ENCODE peak calls at places on chromosome 1, in six cellular contexts. C is IMR-90, G is epithelial cell of esophagus, S is cardiac fibroblast, P is MCF 10A, R is AG04450. W is an unnamed sample.

GRCh38 chr1:210917560-210918214 is 216.3 kb downstream of the KCNH1 start:
- DNase-seq in C (no peak), R (no peak), S (no peak), P (no peak), G (no peak), W (no peak)

GRCh38 chr1:215484111-215484914 is 82.8 kb upstream of the KCTD3 start:
- DNase-seq in P (no peak), G (no peak), C (peak), R (no peak), S (no peak), W (no peak)

GRCh38 chr1:60132985-60133673 is 59.6 kb upstream of the C1orf87 start:
- DNase-seq in P (no peak), S (peak), C (peak), G (peak), R (peak), W (peak)

GRCh38 chr1:243851129-243851756 is 1.2 kb upstream of the AKT3 start:
- DNase-seq in R (no peak), P (no peak), C (peak), G (peak), S (no peak), W (no peak)

GRCh38 chr1:165580931-165581871 is 37.4 kb downstream of the LRRC52 start:
- DNase-seq in S (no peak), R (no peak), G (peak), C (peak), P (peak), W (peak)

GRCh38 chr1:104380003-104380402 is 630.3 kb downstream of the AMY1C start:
- DNase-seq in G (no peak), S (no peak), R (no peak), C (no peak), P (no peak), W (no peak)

GRCh38 chr1:101846820-101847219 is 149.9 kb downstream of the OLFM3 start:
- DNase-seq in C (no peak), R (no peak), P (no peak), S (no peak), G (peak), W (no peak)

GRCh38 chr1:245168090-245168489 is 13.3 kb downstream of the KIF26B start:
- DNase-seq in R (no peak), G (no peak), P (no peak), S (no peak), C (no peak), W (no peak)

GRCh38 chr1:147852706-147853225 is 49.8 kb upstream of the GJA8 start:
- DNase-seq in R (no peak), S (no peak), G (peak), C (no peak), P (peak), W (no peak)

GRCh38 chr1:41626616-41627375 is 142.3 kb upstream of the EDN2 start:
- DNase-seq in G (peak), R (no peak), C (peak), S (no peak), P (peak), W (peak)

GRCh38 chr1:116808476-116809180 is 54.4 kb downstream of the CD2 start:
- DNase-seq in C (no peak), S (no peak), P (peak), G (peak), R (no peak), W (no peak)

DNA sequence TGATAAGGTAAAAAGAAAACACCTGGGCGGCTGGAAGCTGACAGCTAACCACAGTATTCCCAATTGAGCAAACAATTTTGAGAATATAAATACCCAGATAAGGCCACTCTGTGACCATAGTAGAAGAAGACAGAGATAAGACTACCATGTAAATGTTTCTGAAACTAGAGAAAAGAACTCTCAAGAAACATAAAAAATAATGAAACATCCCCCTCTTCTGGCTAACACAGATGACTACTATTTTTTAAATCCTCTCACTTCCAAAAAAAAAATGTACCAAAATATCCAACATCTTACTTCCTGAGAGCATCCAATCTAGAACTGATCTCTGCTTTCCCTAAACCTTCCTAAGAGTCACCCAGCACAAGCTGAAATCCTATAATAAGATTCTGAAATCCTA is 125.9 kb downstream of the HFM1 start:
- DNase-seq in R (no peak), P (peak), C (peak), G (peak), S (peak), W (no peak)
- TF ChIP-seq CTCF in R (peak), P (peak), C (peak), G (peak), S (peak), W (peak)

GRCh38 chr1:23421752-23422312 is 2.7 kb downstream of the TCEA3 start:
- DNase-seq in P (peak), R (peak), G (peak), C (peak), S (peak), W (peak)
- TF ChIP-seq CTCF in P (no peak), R (peak), G (no peak), C (peak), S (peak), W (peak)

DNA sequence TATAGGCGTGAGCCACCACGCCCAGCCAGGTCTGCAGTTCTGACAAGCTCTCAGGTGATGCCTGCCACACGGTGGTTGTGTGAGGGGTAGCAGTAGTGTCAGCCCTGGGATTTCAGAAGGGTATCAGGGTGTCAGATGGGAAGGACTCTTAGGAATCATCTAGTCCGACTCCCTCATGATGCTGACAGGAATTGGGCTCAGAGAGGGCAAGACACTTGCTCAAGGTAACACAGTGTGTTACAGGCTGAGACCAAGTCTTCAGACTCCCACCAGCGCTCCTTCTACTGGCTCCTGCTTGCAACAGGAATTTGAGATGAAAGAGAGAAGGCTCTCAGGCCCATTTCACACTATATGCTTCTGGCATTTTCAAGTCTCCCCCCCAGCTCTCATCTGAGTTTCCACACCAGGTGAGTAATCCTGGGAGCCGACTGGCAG is 6.9 kb downstream of the HTR1D start:
- DNase-seq in P (peak), R (no peak), S (no peak), C (no peak), G (peak), W (no peak)
- TF ChIP-seq CTCF in P (no peak), R (peak), S (no peak), C (no peak), G (peak), W (no peak)

GRCh38 chr1:222127526-222128152 is 385.8 kb upstream of the DUSP10 start:
- DNase-seq in G (no peak), R (no peak), S (no peak), P (no peak), C (peak), W (peak)

GRCh38 chr1:222129041-222129440 is 387.2 kb upstream of the DUSP10 start:
- DNase-seq in R (no peak), P (no peak), S (no peak), G (no peak), C (no peak), W (no peak)

GRCh38 chr1:222126052-222126451 is 384.2 kb upstream of the DUSP10 start:
- DNase-seq in R (no peak), P (no peak), G (no peak), C (no peak), S (no peak), W (no peak)

GRCh38 chr1:222127096-222127495 is 385.2 kb upstream of the DUSP10 start:
- DNase-seq in C (no peak), P (no peak), R (no peak), G (no peak), S (no peak), W (no peak)

DNA sequence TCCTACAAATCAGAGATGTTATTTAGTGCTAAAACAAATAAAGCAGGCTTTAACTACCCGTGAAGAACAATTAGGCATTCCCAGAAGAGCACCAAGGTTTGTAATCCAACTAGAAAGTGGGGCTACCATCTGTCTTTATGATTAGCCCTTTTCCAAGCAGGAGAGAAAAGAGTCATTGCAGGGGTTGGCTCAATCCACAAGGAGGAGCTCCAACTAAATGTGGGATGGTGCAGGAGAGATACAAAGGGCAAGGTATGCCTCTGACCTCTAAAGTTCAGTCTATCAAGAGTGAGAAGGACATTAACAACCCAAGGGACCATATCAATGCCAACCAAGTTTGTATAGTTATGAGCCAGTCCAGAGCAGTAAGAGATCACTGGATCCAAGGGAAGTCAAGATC is 382.7 kb upstream of the DUSP10 start:
- DNase-seq in S (no peak), P (peak), R (no peak), G (peak), C (no peak), W (no peak)
- TF ChIP-seq CTCF in S (peak), P (peak), R (no peak), G (peak), C (peak), W (peak)

GRCh38 chr1:57770772-57771171 is 346.9 kb upstream of the DAB1 start:
- DNase-seq in R (no peak), S (peak), C (peak), G (peak), P (peak), W (no peak)
- TF ChIP-seq CTCF in R (peak), S (peak), C (peak), G (peak), P (no peak), W (no peak)

W was measured in osteoblast.